ENCODE peak calls at places on chromosomes 12 and 14, in ten cellular contexts. I, T, B, D, O, E, Q, M, G and A are unnamed samples.

GRCh38 chr14:55707365-55707804 is 127.4 kb downstream of the KTN1 start:
- DNase-seq in M (no peak), B (peak; percentile 53), D (no peak), I (peak; percentile 72), E (peak; percentile 47), Q (no peak), O (no peak), T (no peak), G (no peak), A (peak; percentile 23)

GRCh38 chr12:56931474-56931978 is 2.7 kb downstream of the SDR9C7 start:
- DNase-seq in I (peak; percentile 71), E (peak; percentile 57), D (no peak), G (no peak), B (peak; percentile 69), O (no peak), Q (no peak), M (no peak), T (peak; percentile 38), A (peak; percentile 16)

GRCh38 chr12:112998997-112999767 is 20.9 kb downstream of the OAS2 start:
- DNase-seq in Q (no peak), T (peak; percentile 15), D (no peak), O (no peak), B (no peak), M (no peak), E (no peak), G (no peak), I (no peak), A (no peak)

GRCh38 chr14:28807518-28807917 is 40.9 kb downstream of the FOXG1 start:
- DNase-seq in M (no peak), Q (no peak), G (no peak), B (no peak), I (no peak), D (no peak), E (no peak), O (no peak), T (no peak), A (no peak)

GRCh38 chr12:12201274-12201758 is 65.5 kb downstream of the LRP6 start:
- DNase-seq in O (no peak), B (no peak), D (no peak), E (no peak), M (no peak), G (no peak), I (no peak), T (no peak), Q (no peak), A (no peak)

GRCh38 chr12:119835068-119835467 is 42.1 kb downstream of the CIT start:
- DNase-seq in E (no peak), Q (no peak), D (no peak), B (peak; percentile 38), T (no peak), G (no peak), M (no peak), I (peak; percentile 31), O (peak; percentile 83), A (no peak)

GRCh38 chr14:27890259-27890658 is 876.3 kb upstream of the FOXG1 start:
- DNase-seq in B (no peak), I (no peak), T (no peak), G (no peak), O (no peak), M (no peak), D (no peak), E (no peak), Q (no peak), A (no peak)

GRCh38 chr14:20878695-20879094 is 12.5 kb upstream of the RNASE3 start:
- DNase-seq in Q (no peak), G (no peak), T (no peak), M (no peak), D (no peak), B (no peak), I (no peak), O (no peak), E (no peak), A (no peak)

GRCh38 chr12:76259660-76260389 is 88.4 kb downstream of the BBS10 start:
- DNase-seq in D (no peak), Q (no peak), I (peak; percentile 91), T (no peak), O (no peak), G (no peak), B (no peak), E (peak; percentile 83), M (no peak), A (peak; percentile 61)

GRCh38 chr12:104448475-104448874 is 8.3 kb upstream of the CHST11 start:
- DNase-seq in O (no peak), M (no peak), B (no peak), T (no peak), Q (no peak), D (no peak), G (no peak), E (no peak), I (no peak), A (no peak)

DNA sequence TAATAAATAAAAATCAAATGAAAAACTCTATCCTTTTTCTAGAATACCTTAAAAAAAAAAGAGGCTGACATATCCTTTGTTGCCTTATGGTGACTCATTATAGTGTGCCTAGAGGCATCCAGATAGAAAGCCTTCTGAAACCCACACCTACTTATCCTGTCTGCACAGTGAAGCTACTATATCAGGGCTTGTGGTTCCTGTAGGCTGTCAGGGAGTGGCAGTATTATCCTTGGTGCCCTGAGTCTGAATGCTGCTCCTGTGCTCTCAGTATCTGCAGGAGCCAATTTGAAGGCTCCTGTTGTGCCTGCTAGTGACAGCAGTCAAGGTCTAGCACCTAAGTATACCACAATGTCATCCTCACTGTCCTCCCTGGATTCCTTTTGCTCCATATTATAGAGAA is 168.4 kb upstream of the AVPR1A start:
- DNase-seq in G (no peak), O (peak; percentile 74), D (no peak), E (peak; percentile 94), M (no peak), Q (peak; percentile 72), I (no peak), B (peak; percentile 16), T (no peak), A (no peak)
- TF ChIP-seq CTCF in G (no peak), O (peak; percentile 65), D (peak; percentile 54), E (peak; percentile 55), M (no peak), Q (peak; percentile 28), I (no peak), B (peak; percentile 58), T (no peak), A (no peak)

GRCh38 chr14:100504372-100505078 is 82.7 kb downstream of the BEGAIN start:
- DNase-seq in G (no peak), I (no peak), M (no peak), O (no peak), Q (no peak), B (peak; percentile 35), E (peak; percentile 12), T (no peak), D (no peak), A (no peak)

GRCh38 chr14:100498068-100498467 is 89.1 kb downstream of the BEGAIN start:
- DNase-seq in E (no peak), Q (no peak), M (no peak), I (no peak), G (no peak), O (no peak), B (no peak), T (no peak), D (no peak), A (no peak)

GRCh38 chr14:100502622-100503220 is 84.5 kb downstream of the BEGAIN start:
- DNase-seq in Q (no peak), I (no peak), E (no peak), M (no peak), D (no peak), G (no peak), B (no peak), T (no peak), O (no peak), A (no peak)

GRCh38 chr14:100495917-100496316 is 91.3 kb downstream of the BEGAIN start:
- DNase-seq in Q (no peak), B (no peak), M (no peak), G (no peak), D (no peak), T (no peak), I (no peak), E (no peak), O (no peak), A (no peak)

GRCh38 chr14:100500128-100500527 is 87.1 kb downstream of the BEGAIN start:
- DNase-seq in B (no peak), G (no peak), D (no peak), I (no peak), Q (no peak), M (no peak), T (no peak), O (no peak), E (no peak), A (no peak)
- H3K4me3 ChIP-seq in B (no peak overlapping the region), G (no peak overlapping the region), D (no peak overlapping the region), I (no peak overlapping the region), Q (no peak overlapping the region), M (no peak overlapping the region), T (no peak overlapping the region), O (no peak overlapping the region), E (no peak overlapping the region), A (no peak overlapping the region)

GRCh38 chr12:32305163-32305562 is 94.2 kb upstream of the FGD4 start:
- DNase-seq in Q (no peak), I (peak; percentile 24), M (no peak), B (no peak), D (no peak), T (peak; percentile 60), E (no peak), O (no peak), G (no peak), A (no peak)
- TF ChIP-seq CTCF in Q (peak; percentile 21), I (peak; percentile 47), M (no peak), B (no peak), D (peak; percentile 69), T (no peak), E (peak; percentile 34), O (no peak), G (peak; percentile 41), A (no peak)

GRCh38 chr12:117054279-117054678 is 44.9 kb downstream of the TESC start:
- DNase-seq in Q (no peak), G (no peak), T (no peak), M (no peak), B (no peak), E (no peak), I (no peak), D (no peak), O (no peak), A (no peak)

GRCh38 chr12:117052386-117053049 is 46.7 kb downstream of the TESC start:
- DNase-seq in T (no peak), G (no peak), M (no peak), E (no peak), O (peak; percentile 90), B (peak; percentile 43), Q (no peak), D (no peak), I (no peak), A (no peak)

GRCh38 chr12:117051380-117051779 is 47.8 kb downstream of the TESC start:
- DNase-seq in B (no peak), I (no peak), Q (no peak), E (no peak), G (no peak), M (no peak), T (no peak), O (peak; percentile 80), D (no peak), A (no peak)

GRCh38 chr12:117053597-117054201 is 45.5 kb downstream of the TESC start:
- DNase-seq in M (no peak), G (no peak), D (no peak), B (no peak), T (no peak), E (no peak), O (peak; percentile 78), Q (no peak), I (no peak), A (no peak)

DNA sequence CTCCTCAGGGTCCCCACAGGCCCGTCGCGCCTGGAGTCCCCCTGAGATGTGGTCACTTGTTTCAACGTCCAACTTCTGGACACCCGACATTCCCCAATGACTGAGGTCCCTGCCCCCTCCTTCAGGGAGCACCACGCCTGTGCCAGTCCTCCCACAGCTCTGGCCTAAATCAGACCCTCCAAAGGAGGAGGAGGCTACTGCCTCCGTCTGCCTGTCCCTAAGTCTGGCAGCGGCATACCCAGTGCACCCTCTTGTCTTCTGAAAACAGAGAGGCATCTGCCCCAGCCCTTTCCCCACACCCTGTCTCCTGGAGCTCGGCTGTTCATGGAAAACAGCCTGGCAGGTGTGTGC is 46.2 kb downstream of the TESC start:
- DNase-seq in Q (no peak), D (no peak), T (no peak), B (no peak), E (no peak), M (no peak), O (no peak), I (no peak), G (no peak), A (no peak)
- H3K4me3 ChIP-seq in Q (no peak overlapping the region), D (no peak overlapping the region), T (no peak overlapping the region), B (no peak overlapping the region), E (no peak overlapping the region), M (no peak overlapping the region), O (no peak overlapping the region), I (no peak overlapping the region), G (no peak overlapping the region), A (no peak overlapping the region)